ENCODE peak calls at places on chromosomes 5 and 9, in five cellular contexts. H is tibial nerve, K is prostate gland, M is adrenal gland, X is esophagus squamous epithelium. I is an unnamed sample.

GRCh38 chr9:136334541-136334940 is 7.2 kb downstream of the GPSM1 start:
- DNase-seq in M (no peak), X (no peak), H (no peak), K (no peak), I (no peak)

GRCh38 chr9:96009690-96010477 is 134.4 kb downstream of the ERCC6L2 start:
- DNase-seq in M (no peak), K (no peak), X (no peak), H (no peak), I (no peak)

GRCh38 chr9:36144322-36145206 is 8.0 kb downstream of the GLIPR2 start:
- DNase-seq in X (no peak), K (no peak), H (no peak), M (no peak), I (no peak)

GRCh38 chr5:149421834-149422233 is 42.7 kb upstream of the IL17B start:
- DNase-seq in H (no peak), K (no peak), M (no peak), X (no peak), I (no peak)

GRCh38 chr9:107737987-107738743 is 248.6 kb upstream of the KLF4 start:
- DNase-seq in H (peak; percentile 37), M (peak; percentile 96), K (peak; percentile 63), X (peak; percentile 9), I (peak; percentile 73)

GRCh38 chr9:21350787-21351186 is at the start of gene IFNA6:
- DNase-seq in K (no peak), X (no peak), H (no peak), M (no peak), I (no peak)

GRCh38 chr5:16916262-16916878 is 19.7 kb downstream of the MYO10 start:
- DNase-seq in M (no peak), H (no peak), X (no peak), K (no peak), I (no peak)

GRCh38 chr9:115393976-115394775 is 276.2 kb upstream of the TNC start:
- DNase-seq in K (no peak), X (no peak), M (no peak), H (no peak), I (no peak)

GRCh38 chr5:136631176-136631575 is 265.8 kb upstream of the TRPC7 start:
- DNase-seq in M (no peak), H (no peak), K (no peak), X (no peak), I (no peak)

GRCh38 chr5:39202594-39203290 is 16.6 kb downstream of the FYB1 start:
- DNase-seq in M (no peak), X (no peak), H (no peak), K (no peak), I (no peak)

GRCh38 chr9:110923601-110924000 is 114.7 kb downstream of the LPAR1 start:
- DNase-seq in K (no peak), H (no peak), M (no peak), X (no peak), I (no peak)

GRCh38 chr9:114709636-114710035 is 27.6 kb upstream of the TEX48 start:
- DNase-seq in K (no peak), X (no peak), H (no peak), M (no peak), I (no peak)

GRCh38 chr9:125763373-125763772 is 16.2 kb downstream of the PBX3 start:
- DNase-seq in H (no peak), M (no peak), X (no peak), K (no peak), I (no peak)

GRCh38 chr9:132424857-132425702 is 15.1 kb downstream of the CFAP77 start:
- DNase-seq in X (no peak), H (no peak), M (no peak), K (no peak), I (no peak)

GRCh38 chr9:88319936-88320747 is 68.1 kb upstream of the SPIN1 start:
- DNase-seq in M (no peak), H (no peak), K (no peak), X (no peak), I (no peak)

GRCh38 chr9:119761737-119762136 is 392.5 kb upstream of the BRINP1 start:
- DNase-seq in X (no peak), M (no peak), H (no peak), K (no peak), I (no peak)

GRCh38 chr9:95087659-95088242 is 229.8 kb downstream of the FANCC start:
- DNase-seq in M (no peak), H (no peak), K (no peak), X (no peak), I (no peak)

GRCh38 chr5:73288803-73289720 is 116.1 kb downstream of the TMEM174 start:
- DNase-seq in X (no peak), M (no peak), H (no peak), K (no peak), I (no peak)

GRCh38 chr9:2489838-2490314 is 131.7 kb upstream of the VLDLR start:
- DNase-seq in M (no peak), H (no peak), X (no peak), K (no peak), I (peak; percentile 54)

GRCh38 chr9:27395484-27395921 is 98.6 kb upstream of the EQTN start:
- DNase-seq in X (no peak), K (no peak), M (no peak), H (no peak), I (no peak)

GRCh38 chr9:133513214-133514088 is 11.3 kb downstream of the MYMK start:
- DNase-seq in K (no peak), H (no peak), M (no peak), X (no peak), I (peak; percentile 60)

GRCh38 chr5:79547429-79547822 is 33.5 kb upstream of the HOMER1 start:
- DNase-seq in H (no peak), X (no peak), K (no peak), M (no peak), I (no peak)

GRCh38 chr5:98934581-98934980 is 5.8 kb upstream of the CHD1 start:
- DNase-seq in H (no peak), K (no peak), M (no peak), X (no peak), I (no peak)

GRCh38 chr5:82355921-82356454 is 77.8 kb upstream of the RPS23 start:
- DNase-seq in H (no peak), X (no peak), K (no peak), M (no peak), I (no peak)

GRCh38 chr9:73200694-73201432 is 49.2 kb downstream of the ANXA1 start:
- DNase-seq in M (no peak), K (no peak), X (no peak), H (no peak), I (no peak)

GRCh38 chr5:158770506-158770905 is 329.2 kb downstream of the EBF1 start:
- DNase-seq in K (no peak), H (no peak), M (peak; percentile 6), X (no peak), I (no peak)

GRCh38 chr5:109370343-109370742 is 39.4 kb downstream of the PJA2 start:
- DNase-seq in K (no peak), M (no peak), H (no peak), X (no peak), I (no peak)

GRCh38 chr5:79133657-79134451 is 22.2 kb downstream of the BHMT start:
- DNase-seq in X (no peak), H (peak; percentile 60), M (peak; percentile 68), K (peak; percentile 49), I (peak; percentile 70)

GRCh38 chr5:15722305-15722704 is 222.3 kb downstream of the FBXL7 start:
- DNase-seq in X (no peak), K (no peak), M (no peak), H (no peak), I (no peak)

GRCh38 chr9:110559869-110560268 is 19.7 kb downstream of the SVEP1 start:
- DNase-seq in X (no peak), M (no peak), H (no peak), K (no peak), I (no peak)

GRCh38 chr5:44830951-44831350 is 22.2 kb downstream of the MRPS30 start:
- DNase-seq in K (no peak), X (no peak), M (no peak), H (no peak), I (no peak)

GRCh38 chr5:44828719-44829118 is 20.0 kb downstream of the MRPS30 start:
- DNase-seq in M (no peak), K (no peak), X (no peak), H (no peak), I (no peak)

GRCh38 chr5:44835693-44836092 is 26.9 kb downstream of the MRPS30 start:
- DNase-seq in H (no peak), M (no peak), K (no peak), X (no peak), I (no peak)

GRCh38 chr5:44827681-44828080 is 18.9 kb downstream of the MRPS30 start:
- DNase-seq in H (no peak), M (no peak), X (no peak), K (no peak), I (no peak)

GRCh38 chr5:44833249-44833648 is 24.5 kb downstream of the MRPS30 start:
- DNase-seq in K (no peak), M (no peak), H (no peak), X (no peak), I (no peak)
- TF ChIP-seq CTCF in K (no peak), M (no peak), H (no peak), X (no peak), I (no peak)

DNA sequence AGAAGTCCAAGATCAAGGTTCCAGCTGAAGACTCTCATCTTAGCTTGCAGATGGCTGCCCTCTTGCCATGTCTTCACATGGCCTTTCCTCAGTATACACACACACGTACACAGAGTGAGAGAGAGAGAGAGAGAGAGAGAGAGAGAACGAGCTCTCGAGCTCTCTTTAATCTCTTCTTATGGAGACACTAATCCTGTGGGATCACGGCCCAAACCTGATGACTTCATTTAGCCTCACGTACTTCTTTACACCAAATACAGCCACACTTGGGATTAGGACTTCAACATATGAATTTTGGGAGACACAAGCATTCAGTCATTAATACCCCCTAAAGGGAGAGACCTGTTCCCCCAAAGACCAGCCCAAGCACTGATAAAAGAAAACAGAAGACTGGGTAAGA is 42.8 kb downstream of the SIL1 start:
- DNase-seq in M (no peak), H (no peak), X (no peak), K (no peak), I (no peak)
- H3K4me1 ChIP-seq in M (peaks cover 37% of the 10 kb centered on the region), H (peaks cover 9% of the 10 kb centered on the region), X (peaks cover 5% of the 10 kb centered on the region), K (peaks cover 8% of the 10 kb centered on the region), I (peaks cover 9% of the 10 kb centered on the region)

GRCh38 chr9:33473643-33474352 is at the start of gene NOL6:
- DNase-seq in H (peak; percentile 97), K (peak; percentile 97), X (peak; percentile 92), M (peak; percentile 99), I (peak; percentile 99)
- TF ChIP-seq POLR2A in H (peak; percentile 52), K (peak; percentile 53), X (peak; percentile 68), M (peak; percentile 49), I (peak; percentile 81)

GRCh38 chr5:145246961-145247744 is 588.0 kb downstream of the PRELID2 start:
- DNase-seq in H (no peak), X (no peak), K (no peak), M (no peak), I (no peak)

GRCh38 chr5:145244788-145245187 is 590.4 kb downstream of the PRELID2 start:
- DNase-seq in K (no peak), X (no peak), M (no peak), H (no peak), I (no peak)

GRCh38 chr5:145244251-145244650 is 590.9 kb downstream of the PRELID2 start:
- DNase-seq in M (no peak), X (no peak), H (no peak), K (no peak), I (no peak)

GRCh38 chr5:145246379-145246778 is 588.8 kb downstream of the PRELID2 start:
- DNase-seq in M (no peak), X (no peak), K (no peak), H (no peak), I (no peak)

GRCh38 chr5:145245354-145245753 is 589.8 kb downstream of the PRELID2 start:
- DNase-seq in K (no peak), X (no peak), M (no peak), H (no peak), I (no peak)
- TF ChIP-seq CTCF in K (no peak), X (no peak), M (no peak), H (no peak), I (no peak)

I was measured in ovary.